ENCODE peak calls at places on chromosome 16, in five cellular contexts. One of them, this sample, is unnamed.

GRCh38 chr16:10964891-10965326 is 20.5 kb downstream of the CLEC16A start:
- DNase-seq in GM20000: peak; percentile 61
- DNase-seq in psoas muscle: no peak
- DNase-seq in ovary: no peak
- DNase-seq in stomach: no peak
- DNase-seq in this sample: no peak

GRCh38 chr16:85370881-85371651 is 242.1 kb upstream of the GSE1 start:
- DNase-seq in GM20000: no peak
- DNase-seq in psoas muscle: peak; percentile 48
- DNase-seq in ovary: no peak
- DNase-seq in stomach: peak; percentile 88
- DNase-seq in this sample: no peak

GRCh38 chr16:84282533-84282932 is 12.1 kb upstream of the WFDC1 start:
- DNase-seq in GM20000: no peak
- DNase-seq in psoas muscle: no peak
- DNase-seq in ovary: no peak
- DNase-seq in stomach: no peak
- DNase-seq in this sample: no peak

GRCh38 chr16:27829975-27830374 is 233.5 kb downstream of the GSG1L start:
- DNase-seq in GM20000: no peak
- DNase-seq in psoas muscle: no peak
- DNase-seq in ovary: no peak
- DNase-seq in stomach: no peak
- DNase-seq in this sample: no peak

GRCh38 chr16:47880653-47881052 is 275.1 kb downstream of the ABCC12 start:
- DNase-seq in GM20000: no peak
- DNase-seq in psoas muscle: no peak
- DNase-seq in ovary: no peak
- DNase-seq in stomach: no peak
- DNase-seq in this sample: no peak

GRCh38 chr16:70713342-70713741 is 27.5 kb upstream of the MTSS2 start:
- DNase-seq in GM20000: no peak
- DNase-seq in psoas muscle: no peak
- DNase-seq in ovary: no peak
- DNase-seq in stomach: no peak
- DNase-seq in this sample: no peak

GRCh38 chr16:58847902-58848661 is 114.0 kb upstream of the GOT2 start:
- DNase-seq in GM20000: no peak
- DNase-seq in psoas muscle: no peak
- DNase-seq in ovary: no peak
- DNase-seq in stomach: no peak
- DNase-seq in this sample: no peak

GRCh38 chr16:47523342-47524006 is 62.3 kb downstream of the PHKB start:
- DNase-seq in GM20000: peak; percentile 72
- DNase-seq in psoas muscle: no peak
- DNase-seq in ovary: no peak
- DNase-seq in stomach: no peak
- DNase-seq in this sample: no peak

GRCh38 chr16:78461496-78461938 is 362.1 kb downstream of the WWOX start:
- DNase-seq in GM20000: no peak
- DNase-seq in psoas muscle: no peak
- DNase-seq in ovary: no peak
- DNase-seq in stomach: no peak
- DNase-seq in this sample: no peak

GRCh38 chr16:75761111-75761510 is 34.8 kb upstream of the CPHXL start:
- DNase-seq in GM20000: peak; percentile 18
- DNase-seq in psoas muscle: no peak
- DNase-seq in ovary: no peak
- DNase-seq in stomach: no peak
- DNase-seq in this sample: no peak

GRCh38 chr16:14003119-14003570 is 68.0 kb upstream of the MRTFB start:
- DNase-seq in GM20000: peak; percentile 13
- DNase-seq in psoas muscle: peak; percentile 65
- DNase-seq in ovary: peak; percentile 61
- DNase-seq in stomach: no peak
- DNase-seq in this sample: peak; percentile 91
- TF ChIP-seq CTCF in GM20000: no peak
- TF ChIP-seq CTCF in psoas muscle: no peak
- TF ChIP-seq CTCF in ovary: no peak
- TF ChIP-seq CTCF in stomach: no peak
- TF ChIP-seq CTCF in this sample: no peak

GRCh38 chr16:82011199-82011641 is at the start of gene SDR42E1:
- DNase-seq in GM20000: peak; percentile 78
- DNase-seq in psoas muscle: no peak
- DNase-seq in ovary: no peak
- DNase-seq in stomach: peak; percentile 80
- DNase-seq in this sample: no peak

GRCh38 chr16:82007189-82007588 is 4.1 kb downstream of the SDR42E1 start:
- DNase-seq in GM20000: no peak
- DNase-seq in psoas muscle: no peak
- DNase-seq in ovary: no peak
- DNase-seq in stomach: no peak
- DNase-seq in this sample: no peak

GRCh38 chr16:82005491-82005830 is 5.8 kb downstream of the SDR42E1 start:
- DNase-seq in GM20000: no peak
- DNase-seq in psoas muscle: no peak
- DNase-seq in ovary: no peak
- DNase-seq in stomach: no peak
- DNase-seq in this sample: no peak

GRCh38 chr16:82008957-82009592 is 2.2 kb downstream of the SDR42E1 start:
- DNase-seq in GM20000: no peak
- DNase-seq in psoas muscle: no peak
- DNase-seq in ovary: no peak
- DNase-seq in stomach: no peak
- DNase-seq in this sample: peak; percentile 36

GRCh38 chr16:82010649-82011048 is 621 bp downstream of the SDR42E1 start:
- DNase-seq in GM20000: no peak
- DNase-seq in psoas muscle: no peak
- DNase-seq in ovary: no peak
- DNase-seq in stomach: no peak
- DNase-seq in this sample: no peak
- TF ChIP-seq CTCF in GM20000: no peak
- TF ChIP-seq CTCF in psoas muscle: no peak
- TF ChIP-seq CTCF in ovary: no peak
- TF ChIP-seq CTCF in stomach: no peak
- TF ChIP-seq CTCF in this sample: no peak

GRCh38 chr16:13359835-13360234 is 458.4 kb downstream of the SHISA9 start:
- DNase-seq in GM20000: no peak
- DNase-seq in psoas muscle: no peak
- DNase-seq in ovary: no peak
- DNase-seq in stomach: no peak
- DNase-seq in this sample: no peak
- TF ChIP-seq CTCF in GM20000: no peak
- TF ChIP-seq CTCF in psoas muscle: no peak
- TF ChIP-seq CTCF in ovary: no peak
- TF ChIP-seq CTCF in stomach: no peak
- TF ChIP-seq CTCF in this sample: no peak

DNA sequence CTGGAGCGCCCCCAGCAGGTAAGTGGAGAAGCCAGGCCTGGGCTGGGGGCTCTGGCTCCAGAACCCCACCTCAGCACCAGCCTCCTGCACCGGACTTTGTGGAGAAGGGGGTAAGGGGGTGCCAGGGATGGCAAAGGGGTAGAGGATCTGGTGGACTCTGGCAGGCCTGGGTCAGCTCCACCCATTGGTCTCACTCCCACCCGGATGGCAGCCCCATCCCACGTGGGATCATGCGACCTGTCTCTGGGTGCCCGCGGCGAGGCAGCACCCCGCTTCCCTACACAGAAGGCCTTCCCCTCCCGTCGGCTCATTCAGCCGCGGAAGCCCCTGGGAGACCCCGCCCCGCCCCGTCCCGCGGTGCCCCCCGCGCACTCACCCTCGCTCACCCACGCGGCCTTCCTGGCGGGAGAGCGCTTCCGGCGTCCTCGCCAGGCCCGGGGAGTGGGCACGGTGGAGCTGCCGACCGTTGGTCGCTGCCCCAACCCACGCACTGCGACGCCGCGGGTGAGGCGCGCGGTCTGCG is 498 bp upstream of the PLEKHG4 start:
- DNase-seq in GM20000: peak; percentile 85
- DNase-seq in psoas muscle: peak; percentile 37
- DNase-seq in ovary: no peak
- DNase-seq in stomach: no peak
- DNase-seq in this sample: no peak
- TF ChIP-seq CTCF in GM20000: no peak
- TF ChIP-seq CTCF in psoas muscle: no peak
- TF ChIP-seq CTCF in ovary: no peak
- TF ChIP-seq CTCF in stomach: no peak
- TF ChIP-seq CTCF in this sample: no peak

GRCh38 chr16:87146676-87147075 is 170.5 kb downstream of the C16orf95 start:
- DNase-seq in GM20000: no peak
- DNase-seq in psoas muscle: no peak
- DNase-seq in ovary: no peak
- DNase-seq in stomach: no peak
- DNase-seq in this sample: no peak

GRCh38 chr16:87144232-87144631 is 173.0 kb downstream of the C16orf95 start:
- DNase-seq in GM20000: no peak
- DNase-seq in psoas muscle: no peak
- DNase-seq in ovary: no peak
- DNase-seq in stomach: no peak
- DNase-seq in this sample: no peak

GRCh38 chr16:87143661-87144121 is 173.5 kb downstream of the C16orf95 start:
- DNase-seq in GM20000: no peak
- DNase-seq in psoas muscle: no peak
- DNase-seq in ovary: no peak
- DNase-seq in stomach: no peak
- DNase-seq in this sample: no peak

GRCh38 chr16:87149051-87149450 is 168.1 kb downstream of the C16orf95 start:
- DNase-seq in GM20000: no peak
- DNase-seq in psoas muscle: no peak
- DNase-seq in ovary: no peak
- DNase-seq in stomach: no peak
- DNase-seq in this sample: no peak

GRCh38 chr16:87145181-87146176 is 171.7 kb downstream of the C16orf95 start:
- DNase-seq in GM20000: no peak
- DNase-seq in psoas muscle: no peak
- DNase-seq in ovary: no peak
- DNase-seq in stomach: no peak
- DNase-seq in this sample: no peak
- TF ChIP-seq CTCF in GM20000: no peak
- TF ChIP-seq CTCF in psoas muscle: no peak
- TF ChIP-seq CTCF in ovary: no peak
- TF ChIP-seq CTCF in stomach: no peak
- TF ChIP-seq CTCF in this sample: no peak

GRCh38 chr16:60755907-60756306 is 1280.3 kb downstream of the CDH8 start:
- DNase-seq in GM20000: no peak
- DNase-seq in psoas muscle: no peak
- DNase-seq in ovary: no peak
- DNase-seq in stomach: no peak
- DNase-seq in this sample: no peak
- TF ChIP-seq CTCF in GM20000: no peak
- TF ChIP-seq CTCF in psoas muscle: no peak
- TF ChIP-seq CTCF in ovary: no peak
- TF ChIP-seq CTCF in stomach: no peak
- TF ChIP-seq CTCF in this sample: peak; percentile 26

GRCh38 chr16:89600427-89600826 is 13.0 kb upstream of the DPEP1 start:
- DNase-seq in GM20000: no peak
- DNase-seq in psoas muscle: no peak
- DNase-seq in ovary: no peak
- DNase-seq in stomach: no peak
- DNase-seq in this sample: no peak

GRCh38 chr16:89598199-89598598 is 15.2 kb upstream of the DPEP1 start:
- DNase-seq in GM20000: no peak
- DNase-seq in psoas muscle: no peak
- DNase-seq in ovary: no peak
- DNase-seq in stomach: no peak
- DNase-seq in this sample: no peak

GRCh38 chr16:89600956-89601355 is 12.5 kb upstream of the DPEP1 start:
- DNase-seq in GM20000: no peak
- DNase-seq in psoas muscle: no peak
- DNase-seq in ovary: no peak
- DNase-seq in stomach: no peak
- DNase-seq in this sample: no peak

GRCh38 chr16:89599902-89600301 is 13.5 kb upstream of the DPEP1 start:
- DNase-seq in GM20000: no peak
- DNase-seq in psoas muscle: no peak
- DNase-seq in ovary: no peak
- DNase-seq in stomach: no peak
- DNase-seq in this sample: no peak

GRCh38 chr16:89599451-89599858 is 14.0 kb upstream of the DPEP1 start:
- DNase-seq in GM20000: peak; percentile 68
- DNase-seq in psoas muscle: no peak
- DNase-seq in ovary: no peak
- DNase-seq in stomach: no peak
- DNase-seq in this sample: no peak
- TF ChIP-seq CTCF in GM20000: peak; percentile 21
- TF ChIP-seq CTCF in psoas muscle: no peak
- TF ChIP-seq CTCF in ovary: no peak
- TF ChIP-seq CTCF in stomach: no peak
- TF ChIP-seq CTCF in this sample: peak; percentile 27

DNA sequence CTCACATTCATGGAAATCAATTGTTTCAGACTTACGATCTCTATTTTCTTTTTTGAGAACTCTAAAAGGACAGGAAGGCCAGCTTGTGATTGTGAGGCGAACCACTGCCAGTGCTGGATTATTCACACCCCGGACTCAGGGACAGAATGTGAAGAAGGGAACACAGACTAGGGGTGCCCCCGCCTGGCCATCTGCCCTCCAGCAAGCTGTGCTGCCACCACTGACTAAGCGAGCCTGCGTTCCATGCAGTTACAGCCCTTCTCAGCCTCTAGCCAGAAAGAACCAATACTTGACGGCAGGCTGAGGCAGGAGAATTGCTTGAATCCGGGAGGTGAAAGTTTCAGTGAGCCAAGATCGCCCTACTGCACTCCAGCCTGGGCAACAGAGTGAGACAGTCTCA is 2.8 kb downstream of the HAGH start:
- DNase-seq in GM20000: peak; percentile 47
- DNase-seq in psoas muscle: no peak
- DNase-seq in ovary: no peak
- DNase-seq in stomach: peak; percentile 55
- DNase-seq in this sample: no peak
- TF ChIP-seq CTCF in GM20000: no peak
- TF ChIP-seq CTCF in psoas muscle: no peak
- TF ChIP-seq CTCF in ovary: no peak
- TF ChIP-seq CTCF in stomach: no peak
- TF ChIP-seq CTCF in this sample: peak; percentile 21

This sample was measured in osteocyte.